ENCODE peak calls at places on chromosomes 12 and 14, in seven cellular contexts. One of them, this sample, is unnamed.

GRCh38 chr12:75565795-75566194 is 54.4 kb upstream of the KRR1 start:
- DNase-seq in left ventricle myocardium inferior: no peak
- DNase-seq in A549: no peak
- DNase-seq in HL-60: no peak
- DNase-seq in neural crest cell: no peak
- DNase-seq in hepatocyte: no peak
- DNase-seq in astrocyte of the cerebellum: no peak
- DNase-seq in this sample: no peak

GRCh38 chr12:108561852-108562347 is 496 bp upstream of the ISCU start:
- DNase-seq in left ventricle myocardium inferior: no peak
- DNase-seq in A549: no peak
- DNase-seq in HL-60: no peak
- DNase-seq in neural crest cell: no peak
- DNase-seq in hepatocyte: no peak
- DNase-seq in astrocyte of the cerebellum: no peak
- DNase-seq in this sample: no peak

GRCh38 chr14:102840801-102841528 is 63.7 kb downstream of the TRAF3 start:
- DNase-seq in left ventricle myocardium inferior: no peak
- DNase-seq in A549: no peak
- DNase-seq in HL-60: peak
- DNase-seq in neural crest cell: no peak
- DNase-seq in hepatocyte: no peak
- DNase-seq in astrocyte of the cerebellum: no peak
- DNase-seq in this sample: no peak

GRCh38 chr12:122961551-122962329 is 4.5 kb downstream of the ABCB9 start:
- DNase-seq in left ventricle myocardium inferior: no peak
- DNase-seq in A549: no peak
- DNase-seq in HL-60: no peak
- DNase-seq in neural crest cell: no peak
- DNase-seq in hepatocyte: no peak
- DNase-seq in astrocyte of the cerebellum: no peak
- DNase-seq in this sample: no peak

GRCh38 chr14:74979442-74980397 is 23.0 kb upstream of the EIF2B2 start:
- DNase-seq in left ventricle myocardium inferior: no peak
- DNase-seq in A549: no peak
- DNase-seq in HL-60: no peak
- DNase-seq in neural crest cell: no peak
- DNase-seq in hepatocyte: peak
- DNase-seq in astrocyte of the cerebellum: no peak
- DNase-seq in this sample: no peak

GRCh38 chr12:78226763-78227162 is 396.1 kb downstream of the NAV3 start:
- DNase-seq in left ventricle myocardium inferior: no peak
- DNase-seq in A549: no peak
- DNase-seq in HL-60: no peak
- DNase-seq in neural crest cell: no peak
- DNase-seq in hepatocyte: no peak
- DNase-seq in astrocyte of the cerebellum: no peak
- DNase-seq in this sample: no peak

GRCh38 chr12:112906712-112907414 is at the start of gene OAS1:
- DNase-seq in left ventricle myocardium inferior: no peak
- DNase-seq in A549: peak
- DNase-seq in HL-60: peak
- DNase-seq in neural crest cell: no peak
- DNase-seq in hepatocyte: peak
- DNase-seq in astrocyte of the cerebellum: no peak
- DNase-seq in this sample: no peak

GRCh38 chr14:62706217-62706616 is 339.0 kb downstream of the KCNH5 start:
- DNase-seq in left ventricle myocardium inferior: no peak
- DNase-seq in A549: no peak
- DNase-seq in HL-60: no peak
- DNase-seq in neural crest cell: no peak
- DNase-seq in hepatocyte: no peak
- DNase-seq in astrocyte of the cerebellum: no peak
- DNase-seq in this sample: no peak

GRCh38 chr12:68871899-68872298 is 61.1 kb downstream of the CPM start:
- DNase-seq in left ventricle myocardium inferior: no peak
- DNase-seq in A549: peak
- DNase-seq in HL-60: peak
- DNase-seq in neural crest cell: no peak
- DNase-seq in hepatocyte: no peak
- DNase-seq in astrocyte of the cerebellum: peak
- DNase-seq in this sample: no peak

GRCh38 chr12:103586132-103586531 is 941 bp upstream of the STAB2 start:
- DNase-seq in left ventricle myocardium inferior: no peak
- DNase-seq in A549: no peak
- DNase-seq in HL-60: no peak
- DNase-seq in neural crest cell: no peak
- DNase-seq in hepatocyte: no peak
- DNase-seq in astrocyte of the cerebellum: no peak
- DNase-seq in this sample: no peak
- TF ChIP-seq CTCF in left ventricle myocardium inferior: peak
- TF ChIP-seq CTCF in A549: peak
- TF ChIP-seq CTCF in HL-60: no peak
- TF ChIP-seq CTCF in neural crest cell: no peak
- TF ChIP-seq CTCF in hepatocyte: peak
- TF ChIP-seq CTCF in astrocyte of the cerebellum: peak
- TF ChIP-seq CTCF in this sample: no peak

GRCh38 chr12:130335517-130336392 is 1.9 kb upstream of the PIWIL1 start:
- DNase-seq in left ventricle myocardium inferior: no peak
- DNase-seq in A549: peak
- DNase-seq in HL-60: peak
- DNase-seq in neural crest cell: peak
- DNase-seq in hepatocyte: peak
- DNase-seq in astrocyte of the cerebellum: peak
- DNase-seq in this sample: peak

GRCh38 chr12:130331146-130331545 is 6.5 kb upstream of the PIWIL1 start:
- DNase-seq in left ventricle myocardium inferior: no peak
- DNase-seq in A549: no peak
- DNase-seq in HL-60: no peak
- DNase-seq in neural crest cell: no peak
- DNase-seq in hepatocyte: no peak
- DNase-seq in astrocyte of the cerebellum: no peak
- DNase-seq in this sample: no peak

GRCh38 chr12:130334937-130335336 is 2.8 kb upstream of the PIWIL1 start:
- DNase-seq in left ventricle myocardium inferior: no peak
- DNase-seq in A549: no peak
- DNase-seq in HL-60: no peak
- DNase-seq in neural crest cell: no peak
- DNase-seq in hepatocyte: no peak
- DNase-seq in astrocyte of the cerebellum: no peak
- DNase-seq in this sample: no peak

GRCh38 chr12:130334399-130334798 is 3.3 kb upstream of the PIWIL1 start:
- DNase-seq in left ventricle myocardium inferior: no peak
- DNase-seq in A549: no peak
- DNase-seq in HL-60: no peak
- DNase-seq in neural crest cell: no peak
- DNase-seq in hepatocyte: no peak
- DNase-seq in astrocyte of the cerebellum: no peak
- DNase-seq in this sample: no peak

GRCh38 chr12:130333341-130333740 is 4.3 kb upstream of the PIWIL1 start:
- DNase-seq in left ventricle myocardium inferior: no peak
- DNase-seq in A549: no peak
- DNase-seq in HL-60: no peak
- DNase-seq in neural crest cell: no peak
- DNase-seq in hepatocyte: no peak
- DNase-seq in astrocyte of the cerebellum: no peak
- DNase-seq in this sample: no peak
- TF ChIP-seq CTCF in left ventricle myocardium inferior: no peak
- TF ChIP-seq CTCF in A549: no peak
- TF ChIP-seq CTCF in HL-60: no peak
- TF ChIP-seq CTCF in neural crest cell: peak
- TF ChIP-seq CTCF in hepatocyte: peak
- TF ChIP-seq CTCF in astrocyte of the cerebellum: no peak
- TF ChIP-seq CTCF in this sample: no peak

GRCh38 chr12:52381206-52381605 is 4.2 kb downstream of the KRT84 start:
- DNase-seq in left ventricle myocardium inferior: no peak
- DNase-seq in A549: no peak
- DNase-seq in HL-60: no peak
- DNase-seq in neural crest cell: no peak
- DNase-seq in hepatocyte: no peak
- DNase-seq in astrocyte of the cerebellum: no peak
- DNase-seq in this sample: no peak

GRCh38 chr12:52378091-52378490 is 7.4 kb downstream of the KRT84 start:
- DNase-seq in left ventricle myocardium inferior: no peak
- DNase-seq in A549: no peak
- DNase-seq in HL-60: no peak
- DNase-seq in neural crest cell: no peak
- DNase-seq in hepatocyte: no peak
- DNase-seq in astrocyte of the cerebellum: no peak
- DNase-seq in this sample: no peak

GRCh38 chr12:52379536-52379935 is 5.9 kb downstream of the KRT84 start:
- DNase-seq in left ventricle myocardium inferior: no peak
- DNase-seq in A549: no peak
- DNase-seq in HL-60: no peak
- DNase-seq in neural crest cell: no peak
- DNase-seq in hepatocyte: no peak
- DNase-seq in astrocyte of the cerebellum: no peak
- DNase-seq in this sample: no peak

GRCh38 chr12:52382854-52383253 is 2.6 kb downstream of the KRT84 start:
- DNase-seq in left ventricle myocardium inferior: no peak
- DNase-seq in A549: no peak
- DNase-seq in HL-60: no peak
- DNase-seq in neural crest cell: no peak
- DNase-seq in hepatocyte: no peak
- DNase-seq in astrocyte of the cerebellum: no peak
- DNase-seq in this sample: no peak

GRCh38 chr12:52380271-52380694 is 5.2 kb downstream of the KRT84 start:
- DNase-seq in left ventricle myocardium inferior: no peak
- DNase-seq in A549: peak
- DNase-seq in HL-60: peak
- DNase-seq in neural crest cell: peak
- DNase-seq in hepatocyte: peak
- DNase-seq in astrocyte of the cerebellum: no peak
- DNase-seq in this sample: no peak
- TF ChIP-seq CTCF in left ventricle myocardium inferior: peak
- TF ChIP-seq CTCF in A549: peak
- TF ChIP-seq CTCF in HL-60: no peak
- TF ChIP-seq CTCF in neural crest cell: peak
- TF ChIP-seq CTCF in hepatocyte: peak
- TF ChIP-seq CTCF in astrocyte of the cerebellum: peak
- TF ChIP-seq CTCF in this sample: peak

GRCh38 chr12:79344855-79345840 is 345.6 kb downstream of the PAWR start:
- DNase-seq in left ventricle myocardium inferior: no peak
- DNase-seq in A549: peak
- DNase-seq in HL-60: peak
- DNase-seq in neural crest cell: peak
- DNase-seq in hepatocyte: peak
- DNase-seq in astrocyte of the cerebellum: peak
- DNase-seq in this sample: no peak
- TF ChIP-seq CTCF in left ventricle myocardium inferior: peak
- TF ChIP-seq CTCF in A549: peak
- TF ChIP-seq CTCF in HL-60: peak
- TF ChIP-seq CTCF in neural crest cell: peak
- TF ChIP-seq CTCF in hepatocyte: peak
- TF ChIP-seq CTCF in astrocyte of the cerebellum: peak
- TF ChIP-seq CTCF in this sample: peak